ENCODE peak calls at places on chromosomes 6 and 20, in nine cellular contexts. H is central memory CD4-positive, alpha-beta T cell; Y is activated naive CD4-positive, alpha-beta T cell; K is stimulated activated naive CD8-positive, alpha-beta T cell treated with anti-CD3 and anti-CD28 coated beads, Interleukin-15, Interleukin-2, amounts not matched to agents 100 U/mL and 50 U/mL, for 24 hours; P is NCI-H510A; T is activated CD4-positive, alpha-beta T cell treated with anti-CD3 and anti-CD28 coated beads for 24 hours; W is AG09319; N is iPS-NIHi11; E is T-helper 2 cell. Z is an unnamed sample.

GRCh38 chr6:150004101-150004782 is 21.1 kb downstream of the RAET1L start:
- DNase-seq in W (no peak), T (no peak), H (peak), E (no peak), K (peak), N (no peak), Y (no peak), P (no peak), Z (no peak)

GRCh38 chr20:23774081-23774480 is 23.3 kb upstream of the CST1 start:
- DNase-seq in H (no peak), K (no peak), N (no peak), W (no peak), P (no peak), E (no peak), Y (no peak), T (no peak), Z (no peak)

GRCh38 chr6:53737746-53738145 is 57.1 kb upstream of the LRRC1 start:
- DNase-seq in W (no peak), P (no peak), N (no peak), K (no peak), T (no peak), H (no peak), E (no peak), Y (no peak), Z (no peak)

GRCh38 chr6:148414836-148415235 is 72.2 kb downstream of the SASH1 start:
- DNase-seq in Y (no peak), T (no peak), K (no peak), H (no peak), N (no peak), P (no peak), E (no peak), W (no peak), Z (no peak)

GRCh38 chr6:24910850-24911712 is 24.7 kb downstream of the RIPOR2 start:
- DNase-seq in T (no peak), N (peak), K (peak), W (no peak), Y (no peak), H (peak), P (peak), E (peak), Z (peak)

GRCh38 chr6:108020438-108021116 is 54.0 kb downstream of the OSTM1 start:
- DNase-seq in T (no peak), K (no peak), W (no peak), E (no peak), H (no peak), Y (no peak), P (no peak), N (no peak), Z (no peak)

GRCh38 chr6:27970444-27970843 is 13.4 kb downstream of the OR2B6 start:
- DNase-seq in W (no peak), N (no peak), Y (no peak), T (no peak), K (no peak), E (no peak), H (no peak), P (no peak), Z (no peak)

GRCh38 chr6:118216751-118217150 is 309.7 kb downstream of the SLC35F1 start:
- DNase-seq in T (no peak), E (no peak), K (no peak), H (no peak), P (no peak), N (no peak), W (no peak), Y (no peak), Z (no peak)

GRCh38 chr20:21246143-21246542 is 57.0 kb upstream of the XRN2 start:
- DNase-seq in H (no peak), P (no peak), E (no peak), W (no peak), Y (no peak), T (no peak), N (no peak), K (no peak), Z (no peak)

GRCh38 chr20:10953437-10953836 is 279.6 kb upstream of the JAG1 start:
- DNase-seq in Y (no peak), N (no peak), P (no peak), T (no peak), W (no peak), E (no peak), K (no peak), H (no peak), Z (no peak)

GRCh38 chr20:61699184-61700066 is 366.3 kb downstream of the TAF4 start:
- DNase-seq in Y (no peak), N (no peak), E (no peak), T (no peak), K (no peak), H (no peak), W (no peak), P (no peak), Z (peak)

GRCh38 chr6:138383776-138384175 is 6.1 kb downstream of the SMIM28 start:
- DNase-seq in N (no peak), K (no peak), T (no peak), W (no peak), E (no peak), H (no peak), Y (no peak), P (no peak), Z (no peak)

GRCh38 chr6:100001915-100002388 is 7.9 kb upstream of the MCHR2 start:
- DNase-seq in E (no peak), P (no peak), W (peak), K (peak), N (peak), T (peak), H (peak), Y (no peak), Z (no peak)

GRCh38 chr6:101296184-101296583 is 97.3 kb upstream of the GRIK2 start:
- DNase-seq in W (no peak), N (no peak), T (no peak), H (no peak), Y (no peak), P (no peak), E (no peak), K (no peak), Z (no peak)

GRCh38 chr20:61654726-61655125 is 402.7 kb downstream of the CDH4 start:
- DNase-seq in W (no peak), K (no peak), P (no peak), Y (no peak), T (no peak), E (no peak), N (no peak), H (no peak), Z (no peak)

GRCh38 chr6:28729501-28730402 is 194.0 kb downstream of the TRIM27 start:
- DNase-seq in N (no peak), E (no peak), H (no peak), P (no peak), Y (no peak), K (no peak), W (no peak), T (no peak), Z (no peak)

GRCh38 chr6:98831057-98832031 is 3.0 kb upstream of the POU3F2 start:
- DNase-seq in P (no peak), W (no peak), E (no peak), Y (no peak), H (no peak), T (no peak), N (peak), K (peak), Z (peak)

Z was measured in DMS79.